ENCODE peak calls at places on chromosomes 12 and 14, in four cellular contexts. N, B, Z and E are unnamed samples. For H3K4me1, the result is how much of the 10 kb centered on the place peaks cover.

GRCh38 chr12:1836854-1837411 is 16.6 kb downstream of the LRTM2 start:
- DNase-seq in N (no peak), Z (peak), B (no peak), E (no peak)

GRCh38 chr12:32155911-32156585 is 49.4 kb downstream of the BICD1 start:
- DNase-seq in N (no peak), B (no peak), Z (no peak), E (no peak)

GRCh38 chr14:99177046-99177655 is 94.8 kb downstream of the BCL11B start:
- DNase-seq in B (no peak), N (no peak), Z (no peak), E (peak)

GRCh38 chr14:36129181-36129580 is 47.3 kb downstream of the PTCSC3 start:
- DNase-seq in Z (no peak), B (no peak), N (no peak), E (no peak)

GRCh38 chr12:91921555-91921954 is 224.1 kb downstream of the BTG1 start:
- DNase-seq in N (no peak), B (no peak), Z (no peak), E (no peak)

GRCh38 chr14:50038398-50039119 is 77.8 kb downstream of the VCPKMT start:
- DNase-seq in B (no peak), N (peak), Z (no peak), E (no peak)

GRCh38 chr14:61623927-61624326 is 71.4 kb upstream of the HIF1A start:
- DNase-seq in N (no peak), Z (no peak), B (no peak), E (no peak)

GRCh38 chr12:114400395-114400794 is 5.5 kb downstream of the TBX5 start:
- DNase-seq in N (no peak), B (no peak), Z (no peak), E (no peak)

GRCh38 chr12:76073561-76073960 is 10.9 kb downstream of the NAP1L1 start:
- DNase-seq in B (no peak), Z (no peak), N (no peak), E (no peak)

GRCh38 chr12:23843958-23844357 is 105.5 kb downstream of the SOX5 start:
- DNase-seq in B (no peak), Z (peak), N (no peak), E (no peak)

GRCh38 chr14:22469541-22470303 is 119.3 kb downstream of the DAD1 start:
- DNase-seq in N (no peak), B (no peak), Z (no peak), E (no peak)

GRCh38 chr14:94056579-94057308 is 24.3 kb downstream of the DDX24 start:
- DNase-seq in B (peak), N (no peak), Z (no peak), E (peak)

GRCh38 chr14:96592591-96593388 is 90.6 kb downstream of the PAPOLA start:
- DNase-seq in Z (no peak), B (peak), N (no peak), E (peak)

GRCh38 chr14:54738009-54738408 is 164.6 kb downstream of the GCH1 start:
- DNase-seq in N (no peak), Z (no peak), B (no peak), E (no peak)

DNA sequence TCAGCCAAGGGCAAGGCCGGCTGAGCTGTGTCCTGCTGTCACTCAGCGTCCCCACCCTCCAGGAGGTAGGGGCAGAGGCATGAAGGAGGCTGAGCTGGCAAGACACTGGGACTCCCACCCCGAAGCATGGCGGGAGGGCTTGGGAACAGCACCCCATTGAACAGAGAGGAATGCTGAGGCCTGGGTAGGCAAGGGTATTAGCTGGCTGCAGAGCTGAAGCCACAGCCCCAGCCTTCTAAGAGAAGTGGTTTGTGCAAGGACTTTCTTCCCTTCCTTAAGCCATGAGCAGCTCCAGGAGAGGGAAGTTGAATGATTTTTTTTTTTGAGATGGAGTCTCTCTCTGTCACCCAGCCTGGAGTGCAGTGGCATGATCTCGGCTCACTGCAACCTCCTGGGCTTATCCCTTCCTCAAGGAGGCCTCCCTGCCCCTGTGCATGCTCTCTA is 6.6 kb upstream of the CFAP73 start:
- DNase-seq in Z (no peak), B (no peak), N (no peak), E (no peak)
- H3K4me1 ChIP-seq in Z (under half), B (under half), N (under half), E (under half)

GRCh38 chr12:108832208-108832607 is 25.2 kb downstream of the SSH1 start:
- DNase-seq in N (no peak), B (no peak), Z (no peak), E (no peak)
- H3K4me1 ChIP-seq in N (half or more), B (under half), Z (half or more), E (half or more)

GRCh38 chr12:103929909-103930786 is at the start of gene HSP90B1:
- DNase-seq in N (peak), Z (peak), B (peak), E (peak)
- H3K4me1 ChIP-seq in N (under half), Z (half or more), B (under half), E (under half)

GRCh38 chr12:89346741-89347324 is 5.5 kb downstream of the DUSP6 start:
- DNase-seq in Z (no peak), N (no peak), B (peak), E (no peak)
- H3K4me1 ChIP-seq in Z (half or more), N (under half), B (under half), E (half or more)